ENCODE peak calls at places on chromosomes 12 and 14, in seven cellular contexts. Z is uterus; T is hypothalamus; P is stimulated activated naive CD8-positive, alpha-beta T cell treated with anti-CD3 and anti-CD28 coated beads, Interleukin-15, amount 100 ng/mL, for 72 hours; G is GM23248; K is HFF-Myc; C is Right ventricle myocardium superior. B is an unnamed sample.

GRCh38 chr14:91177073-91177796 is 63.4 kb downstream of the DGLUCY start:
- DNase-seq in Z (peak; percentile 48), T (peak; percentile 38), P (peak; percentile 62), G (peak; percentile 81), K (peak; percentile 51), C (peak; percentile 58), B (peak; percentile 72)

GRCh38 chr14:20441466-20441865 is 5.5 kb upstream of the KLHL33 start:
- DNase-seq in Z (no peak), T (no peak), P (no peak), G (no peak), K (no peak), C (no peak), B (no peak)

GRCh38 chr14:99756796-99757195 is 36.4 kb upstream of the EML1 start:
- DNase-seq in Z (peak; percentile 27), T (no peak), P (no peak), G (peak; percentile 26), K (no peak), C (peak; percentile 33), B (no peak)

GRCh38 chr14:78987006-78987405 is 816.8 kb downstream of the NRXN3 start:
- DNase-seq in Z (no peak), T (no peak), P (no peak), G (no peak), K (no peak), C (no peak), B (no peak)

GRCh38 chr14:73237219-73237785 is at the start of gene PAPLN:
- DNase-seq in Z (peak; percentile 51), T (no peak), P (no peak), G (peak; percentile 43), K (no peak), C (peak; percentile 67), B (no peak)

GRCh38 chr14:49982522-49982951 is 89.7 kb downstream of the ARF6 start:
- DNase-seq in Z (no peak), T (no peak), P (no peak), G (peak; percentile 94), K (no peak), C (no peak), B (peak; percentile 93)

GRCh38 chr12:5102261-5102789 is 58.6 kb downstream of the KCNA5 start:
- DNase-seq in Z (no peak), T (no peak), P (no peak), G (peak; percentile 91), K (no peak), C (no peak), B (peak; percentile 92)

GRCh38 chr12:67735868-67736267 is 87.3 kb downstream of the DYRK2 start:
- DNase-seq in Z (no peak), T (no peak), P (no peak), G (no peak), K (no peak), C (no peak), B (no peak)

GRCh38 chr14:55752580-55753365 is 172.8 kb downstream of the KTN1 start:
- DNase-seq in Z (no peak), T (no peak), P (no peak), G (peak; percentile 39), K (peak; percentile 16), C (no peak), B (peak; percentile 26)

GRCh38 chr12:95117178-95117599 is 43.8 kb upstream of the NR2C1 start:
- DNase-seq in Z (peak; percentile 84), T (peak; percentile 40), P (peak; percentile 38), G (peak; percentile 83), K (peak; percentile 62), C (no peak), B (peak; percentile 78)